ENCODE peak calls at places on chromosomes 16 and 17, in five cellular contexts. N is prostate gland, Q is ovary, B is fibroblast of lung, J is PC-9. G is an unnamed sample.

GRCh38 chr17:4152471-4152870 is 9.5 kb downstream of the CYB5D2 start:
- DNase-seq in N (no peak), Q (no peak), B (no peak), J (no peak), G (no peak)

GRCh38 chr17:56681561-56682266 is 88.2 kb downstream of the NOG start:
- DNase-seq in N (no peak), Q (no peak), B (peak; percentile 66), J (peak; percentile 99), G (peak; percentile 85)

GRCh38 chr17:79991140-79991923 is 44.3 kb downstream of the TBC1D16 start:
- DNase-seq in N (peak; percentile 89), Q (peak; percentile 87), B (peak; percentile 82), J (peak; percentile 48), G (peak; percentile 72)

GRCh38 chr17:29585080-29585751 is 4.2 kb downstream of the GIT1 start:
- DNase-seq in N (no peak), Q (no peak), B (no peak), J (peak; percentile 26), G (no peak)

GRCh38 chr17:61440697-61441096 is 11.5 kb upstream of the TBX4 start:
- DNase-seq in N (no peak), Q (no peak), B (no peak), J (no peak), G (no peak)

GRCh38 chr17:80137131-80137530 is 9.8 kb downstream of the EIF4A3 start:
- DNase-seq in N (no peak), Q (no peak), B (no peak), J (no peak), G (no peak)

GRCh38 chr16:48024042-48024441 is 131.8 kb downstream of the ABCC12 start:
- DNase-seq in N (no peak), Q (no peak), B (no peak), J (peak; percentile 27), G (no peak)

GRCh38 chr16:77760800-77761199 is 27.6 kb upstream of the VAT1L start:
- DNase-seq in N (no peak), Q (no peak), B (no peak), J (no peak), G (no peak)

GRCh38 chr17:2157081-2157480 is 102.2 kb downstream of the HIC1 start:
- DNase-seq in N (no peak), Q (no peak), B (no peak), J (no peak), G (peak; percentile 49)

GRCh38 chr17:27533874-27534815 is 77.9 kb downstream of the KSR1 start:
- DNase-seq in N (no peak), Q (no peak), B (peak; percentile 96), J (peak; percentile 78), G (peak; percentile 89)

GRCh38 chr16:57540906-57541753 is 1.3 kb upstream of the ADGRG5 start:
- DNase-seq in N (no peak), Q (no peak), B (no peak), J (no peak), G (no peak)

GRCh38 chr16:31513126-31513525 is 4.9 kb upstream of the RUSF1 start:
- DNase-seq in N (no peak), Q (no peak), B (peak; percentile 22), J (peak; percentile 75), G (peak; percentile 82)

GRCh38 chr17:76479515-76480048 is 12.2 kb downstream of the AANAT start:
- DNase-seq in N (no peak), Q (no peak), B (no peak), J (no peak), G (no peak)

GRCh38 chr16:31201511-31202401 is 804 bp downstream of the PYCARD start:
- DNase-seq in N (no peak), Q (peak; percentile 26), B (peak; percentile 21), J (no peak), G (no peak)

GRCh38 chr17:7561028-7561575 is 617 bp upstream of the SENP3 start:
- DNase-seq in N (peak; percentile 92), Q (peak; percentile 88), B (peak; percentile 77), J (peak; percentile 62), G (peak; percentile 73)

GRCh38 chr17:42485680-42486079 is 27.0 kb downstream of the ATP6V0A1 start:
- DNase-seq in N (no peak), Q (no peak), B (peak; percentile 7), J (no peak), G (peak; percentile 5)

GRCh38 chr17:7512824-7513540 is 28.8 kb downstream of the POLR2A start:
- DNase-seq in N (no peak), Q (no peak), B (no peak), J (no peak), G (no peak)

GRCh38 chr16:66422366-66422765 is 4.7 kb upstream of the BEAN1 start:
- DNase-seq in N (no peak), Q (no peak), B (no peak), J (no peak), G (no peak)

GRCh38 chr17:33016920-33017319 is 25.3 kb downstream of the SPACA3 start:
- DNase-seq in N (no peak), Q (no peak), B (no peak), J (no peak), G (no peak)

GRCh38 chr16:72958522-72959076 is 89.3 kb downstream of the ZFHX3 start:
- DNase-seq in N (no peak), Q (no peak), B (no peak), J (no peak), G (no peak)

GRCh38 chr17:48483471-48484131 is 47.2 kb downstream of the HOXB1 start:
- DNase-seq in N (peak; percentile 15), Q (no peak), B (peak; percentile 96), J (peak; percentile 93), G (peak; percentile 96)

GRCh38 chr17:6269474-6269873 is 165.4 kb downstream of the AIPL1 start:
- DNase-seq in N (no peak), Q (no peak), B (peak; percentile 14), J (no peak), G (peak; percentile 27)

GRCh38 chr16:24771779-24772157 is 42.3 kb downstream of the TNRC6A start:
- DNase-seq in N (no peak), Q (no peak), B (peak; percentile 19), J (peak; percentile 38), G (no peak)

GRCh38 chr17:15154618-15155017 is 110.5 kb downstream of the PMP22 start:
- DNase-seq in N (no peak), Q (no peak), B (peak; percentile 37), J (no peak), G (no peak)

GRCh38 chr17:71117461-71117860 is 948.1 kb downstream of the KCNJ2 start:
- DNase-seq in N (no peak), Q (no peak), B (no peak), J (no peak), G (no peak)

GRCh38 chr16:9844361-9844760 is 337.9 kb downstream of the GRIN2A start:
- DNase-seq in N (no peak), Q (no peak), B (peak; percentile 14), J (no peak), G (no peak)

GRCh38 chr16:75011634-75012307 is 12.9 kb downstream of the ZNRF1 start:
- DNase-seq in N (no peak), Q (no peak), B (peak; percentile 89), J (peak; percentile 86), G (peak; percentile 78)

GRCh38 chr16:83952940-83953795 is at the start of gene OSGIN1:
- DNase-seq in N (peak; percentile 96), Q (peak; percentile 94), B (peak; percentile 96), J (peak; percentile 82), G (peak; percentile 92)

DNA sequence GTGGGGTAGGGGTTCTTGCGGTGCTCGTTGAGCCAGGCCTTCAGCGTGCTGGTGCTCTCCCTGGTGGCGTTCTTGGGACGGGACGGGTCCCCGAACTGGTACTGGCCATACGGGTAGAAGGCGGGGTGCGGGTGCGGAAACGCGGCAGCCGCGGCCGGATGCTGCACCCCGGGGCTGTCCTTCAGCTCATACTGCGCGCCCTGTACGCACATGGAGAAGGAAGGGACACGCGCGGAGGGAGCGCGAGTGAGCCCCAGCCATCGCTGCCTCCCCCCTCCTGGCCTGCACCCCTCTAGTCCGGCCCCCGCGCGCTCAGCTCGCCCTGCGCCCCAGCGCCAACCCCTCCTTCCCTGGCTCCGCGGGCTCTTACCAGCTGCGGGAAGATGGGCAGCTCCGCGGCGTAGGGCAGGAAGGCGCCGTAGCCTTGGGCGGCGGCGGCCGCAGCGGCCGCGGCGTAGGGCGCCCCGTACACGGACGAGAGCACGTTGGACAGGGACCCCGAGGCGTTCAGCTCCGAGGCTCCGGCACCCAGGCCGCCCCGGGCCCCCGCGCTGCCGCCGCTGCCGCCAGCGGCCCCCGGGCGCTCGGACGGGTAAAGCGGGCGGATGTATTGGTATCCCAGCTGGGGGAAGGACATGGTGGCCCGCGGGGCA is 1.0 kb downstream of the IRX3 start:
- DNase-seq in N (peak; percentile 32), Q (no peak), B (no peak), J (peak; percentile 50), G (peak; percentile 62)
- TF ChIP-seq CTCF in N (peak; percentile 41), Q (no peak), B (no peak), J (no peak), G (peak; percentile 40)

GRCh38 chr16:71440669-71441347 is 1.0 kb downstream of the TLE7 start:
- DNase-seq in N (no peak), Q (no peak), B (no peak), J (no peak), G (no peak)

GRCh38 chr16:71439531-71439930 is 2.3 kb downstream of the TLE7 start:
- DNase-seq in N (no peak), Q (no peak), B (no peak), J (no peak), G (no peak)

GRCh38 chr16:71442041-71442440 is at the start of gene TLE7:
- DNase-seq in N (no peak), Q (no peak), B (no peak), J (no peak), G (no peak)

GRCh38 chr16:71443714-71444113 is 1.9 kb upstream of the TLE7 start:
- DNase-seq in N (no peak), Q (no peak), B (no peak), J (no peak), G (no peak)

GRCh38 chr16:71441348-71441781 is 489 bp downstream of the TLE7 start:
- DNase-seq in N (no peak), Q (no peak), B (no peak), J (no peak), G (no peak)
- TF ChIP-seq CTCF in N (no peak), Q (no peak), B (no peak), J (no peak), G (peak; percentile 48)

DNA sequence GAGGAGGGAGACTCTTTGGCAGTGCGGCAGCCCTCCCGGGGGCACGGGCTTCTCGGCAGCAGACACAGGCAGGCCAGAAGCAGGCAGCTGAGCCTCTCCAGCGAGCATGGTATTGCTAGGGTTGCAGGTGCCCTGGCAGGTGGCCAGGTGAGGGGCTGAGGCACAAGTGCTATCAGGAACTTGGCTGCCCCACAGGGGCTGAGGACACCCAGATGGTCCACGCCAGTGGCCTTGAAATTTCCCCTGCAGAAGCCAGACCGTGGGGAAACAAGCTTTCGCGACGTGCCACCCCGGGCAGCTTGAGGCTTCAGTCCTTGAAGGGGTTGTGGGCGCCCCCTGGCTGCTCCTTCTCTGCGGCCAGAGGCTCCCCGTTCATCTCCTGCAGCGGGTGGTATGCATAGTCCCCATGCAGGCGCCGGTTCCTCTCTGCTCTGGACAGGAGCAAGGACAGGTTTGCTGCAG is 8.5 kb downstream of the NAGPA start:
- DNase-seq in N (no peak), Q (peak; percentile 33), B (no peak), J (no peak), G (no peak)
- TF ChIP-seq CTCF in N (no peak), Q (no peak), B (peak; percentile 42), J (no peak), G (peak; percentile 48)

DNA sequence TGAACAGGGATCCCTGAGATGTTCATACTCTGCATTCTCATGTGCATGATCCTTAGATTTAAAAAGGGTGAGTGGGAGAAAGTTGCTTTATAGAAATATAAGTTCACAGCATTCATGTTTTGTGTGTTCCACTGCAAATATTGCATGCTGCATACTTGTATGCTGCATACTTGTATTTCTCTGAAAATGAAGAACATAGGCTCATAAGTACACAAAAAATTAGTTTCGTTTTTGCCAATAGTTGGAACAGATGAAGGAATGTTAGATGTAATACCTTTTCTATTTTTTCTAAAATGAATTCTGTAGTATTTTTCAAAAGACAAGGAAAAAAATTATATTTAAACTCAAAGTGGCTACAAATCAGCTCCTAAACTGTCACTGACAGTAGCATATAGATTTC is 79.0 kb downstream of the NFAT5 start:
- DNase-seq in N (no peak), Q (no peak), B (peak; percentile 8), J (no peak), G (no peak)
- TF ChIP-seq CTCF in N (no peak), Q (no peak), B (no peak), J (no peak), G (no peak)

G was measured in HFFc6.